ENCODE peak calls at places on chromosomes 12 and 14, in six cellular contexts. E is foreskin fibroblast; T is type B pancreatic cell; C is HCT116; M is PC-3; I is CD4-positive, alpha-beta T cell. A is an unnamed sample.

GRCh38 chr12:49821375-49822287 is 6.6 kb downstream of the NCKAP5L start:
- DNase-seq in E (no peak), T (no peak), C (no peak), M (no peak), I (no peak), A (no peak)

GRCh38 chr14:89422181-89422951 is 5.3 kb upstream of the FOXN3 start:
- DNase-seq in E (no peak), T (no peak), C (no peak), M (peak), I (no peak), A (no peak)

GRCh38 chr12:92503977-92504966 is 198.5 kb upstream of the PLEKHG7 start:
- DNase-seq in E (no peak), T (no peak), C (no peak), M (no peak), I (no peak), A (no peak)

GRCh38 chr12:56763753-56764657 is 881 bp downstream of the HSD17B6 start:
- DNase-seq in E (peak), T (no peak), C (no peak), M (peak), I (no peak), A (no peak)

GRCh38 chr12:32400114-32400672 is 835 bp downstream of the FGD4 start:
- DNase-seq in E (no peak), T (no peak), C (peak), M (peak), I (no peak), A (no peak)

GRCh38 chr14:90061849-90062794 is at the start of gene KCNK13:
- DNase-seq in E (peak), T (no peak), C (no peak), M (peak), I (no peak), A (peak)

GRCh38 chr12:1161197-1161596 is 170.2 kb downstream of the ERC1 start:
- DNase-seq in E (no peak), T (no peak), C (no peak), M (no peak), I (no peak), A (no peak)

GRCh38 chr12:20212036-20212435 is 156.3 kb upstream of the PDE3A start:
- DNase-seq in E (no peak), T (no peak), C (no peak), M (no peak), I (no peak), A (no peak)

GRCh38 chr14:52031781-52032180 is 37.1 kb downstream of the NID2 start:
- DNase-seq in E (peak), T (no peak), C (no peak), M (no peak), I (no peak), A (no peak)

GRCh38 chr12:59873136-59873535 is 277.3 kb downstream of the SLC16A7 start:
- DNase-seq in E (no peak), T (no peak), C (no peak), M (no peak), I (no peak), A (no peak)

GRCh38 chr12:81147286-81147919 is 69.5 kb downstream of the ACSS3 start:
- DNase-seq in E (no peak), T (no peak), C (no peak), M (no peak), I (no peak), A (no peak)

GRCh38 chr12:80015660-80016059 is 80.8 kb upstream of the PPP1R12A start:
- DNase-seq in E (no peak), T (no peak), C (no peak), M (no peak), I (no peak), A (no peak)

GRCh38 chr12:24931666-24932405 is 17.1 kb downstream of the BCAT1 start:
- DNase-seq in E (no peak), T (no peak), C (no peak), M (no peak), I (no peak), A (no peak)

GRCh38 chr12:49885118-49885517 is 18.6 kb downstream of the FAIM2 start:
- DNase-seq in E (no peak), T (no peak), C (no peak), M (no peak), I (no peak), A (no peak)

GRCh38 chr12:7021956-7022355 is 3.7 kb upstream of the LPCAT3 start:
- DNase-seq in E (no peak), T (no peak), C (no peak), M (no peak), I (no peak), A (no peak)

GRCh38 chr12:12705833-12706520 is 10.0 kb upstream of the GPR19 start:
- DNase-seq in E (no peak), T (no peak), C (no peak), M (no peak), I (peak), A (no peak)

GRCh38 chr12:119693006-119693405 is 25.1 kb downstream of the PRKAB1 start:
- DNase-seq in E (peak), T (no peak), C (no peak), M (peak), I (no peak), A (no peak)

GRCh38 chr12:1670244-1670814 is 20.5 kb upstream of the ADIPOR2 start:
- DNase-seq in E (no peak), T (no peak), C (no peak), M (no peak), I (no peak), A (no peak)

GRCh38 chr14:76007852-76008251 is 22.3 kb downstream of the IFT43 start:
- DNase-seq in E (peak), T (no peak), C (no peak), M (peak), I (no peak), A (no peak)

DNA sequence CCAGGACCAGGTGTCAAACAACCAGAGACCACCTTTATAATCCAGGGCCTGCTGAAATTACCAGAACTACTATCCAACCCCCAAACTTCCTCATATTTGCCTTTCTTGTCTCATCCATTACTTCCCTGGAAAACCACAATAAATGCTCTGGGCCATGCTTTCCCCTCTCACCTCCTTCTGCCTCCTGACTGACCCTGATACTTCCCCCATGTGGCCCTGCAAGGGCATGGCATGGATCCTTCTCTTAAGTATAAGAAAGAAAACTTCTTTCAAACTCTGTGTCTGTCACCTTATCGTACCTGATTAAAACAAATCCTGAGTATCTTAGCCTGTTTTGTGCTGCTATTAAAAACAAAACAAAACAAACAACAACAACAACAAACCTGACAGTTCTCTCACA is 44.7 kb upstream of the CRACR2A start:
- DNase-seq in E (no peak), T (no peak), C (no peak), M (peak), I (no peak), A (no peak)
- TF ChIP-seq CTCF in E (no peak), T (peak), C (no peak), M (peak), I (no peak), A (no peak)

GRCh38 chr14:91417983-91418386 is 365 bp upstream of the CCDC88C start:
- DNase-seq in E (no peak), T (no peak), C (peak), M (peak), I (peak), A (no peak)
- TF ChIP-seq CTCF in E (no peak), T (no peak), C (no peak), M (no peak), I (no peak), A (no peak)

DNA sequence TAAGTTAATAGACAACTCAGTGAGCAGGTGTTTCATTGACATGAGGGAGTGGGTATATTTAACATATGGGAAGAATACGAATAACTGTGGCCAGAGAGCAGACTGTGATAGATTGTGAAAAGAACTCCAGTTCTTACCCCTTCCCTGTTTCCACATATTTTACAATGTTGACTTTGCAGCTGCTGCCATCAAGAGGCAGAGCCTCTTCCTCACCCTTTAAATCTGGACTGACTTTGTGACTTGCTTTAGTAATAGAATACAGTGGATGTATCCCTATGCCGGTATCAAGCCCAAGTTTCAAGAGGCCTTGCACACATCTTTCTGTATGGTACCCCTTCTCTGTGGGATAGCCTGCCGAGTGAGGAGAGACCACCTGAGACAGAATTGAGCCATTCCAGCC is 356.7 kb downstream of the ETNK1 start:
- DNase-seq in E (peak), T (no peak), C (no peak), M (no peak), I (no peak), A (no peak)
- TF ChIP-seq CTCF in E (no peak), T (no peak), C (no peak), M (no peak), I (no peak), A (peak)

DNA sequence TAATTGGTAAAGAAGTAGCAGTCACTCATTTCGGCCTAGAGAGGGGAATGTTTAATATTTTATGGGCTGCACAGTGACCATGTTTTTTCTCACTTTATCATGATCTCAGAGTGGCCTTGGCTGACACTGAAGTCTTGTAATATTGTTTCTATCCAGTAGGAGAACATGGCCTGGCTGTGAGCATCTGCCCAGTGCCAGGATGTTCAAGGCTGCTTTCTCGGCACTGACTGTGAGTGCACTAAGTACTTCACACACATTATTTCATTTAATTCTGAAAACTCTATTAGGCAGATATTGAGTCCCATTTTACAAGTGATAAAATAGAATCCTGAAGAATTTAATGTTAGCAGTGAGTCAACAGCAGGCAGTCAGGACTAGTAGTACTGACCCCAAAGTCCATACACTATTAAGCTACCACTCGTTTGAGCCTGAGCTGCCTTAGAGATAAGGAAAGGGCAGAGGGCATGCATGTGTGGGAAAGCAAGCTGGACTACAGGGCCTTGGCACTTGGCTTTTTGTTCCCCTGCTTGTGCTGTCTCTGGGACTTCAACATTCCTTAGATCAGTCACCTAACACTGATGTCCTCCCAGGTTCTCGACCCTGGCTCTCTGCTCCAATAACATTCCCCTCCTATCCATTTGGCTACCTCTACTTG is 42.2 kb upstream of the APPL2 start:
- DNase-seq in E (peak), T (no peak), C (no peak), M (peak), I (no peak), A (no peak)
- TF ChIP-seq CTCF in E (peak), T (peak), C (no peak), M (peak), I (no peak), A (no peak)

DNA sequence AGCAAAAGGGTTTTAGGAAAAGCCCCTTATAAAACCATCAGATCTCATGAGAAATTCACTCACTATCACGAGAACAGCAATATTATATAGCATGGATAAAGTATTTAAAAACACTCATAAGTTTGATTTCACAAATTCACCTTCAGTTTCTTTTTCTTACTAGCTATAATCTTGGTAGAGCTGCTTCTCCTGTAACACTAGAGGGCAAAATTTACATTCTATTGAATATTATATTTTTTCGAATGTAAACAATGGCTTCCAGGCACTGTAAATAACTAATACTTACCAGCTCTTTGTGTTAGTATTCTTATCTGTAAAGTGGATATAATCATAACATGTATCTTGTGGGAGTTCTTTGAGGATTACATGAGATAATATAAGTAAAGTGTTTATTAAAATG is 259.6 kb downstream of the CCER1 start:
- DNase-seq in E (no peak), T (no peak), C (no peak), M (peak), I (no peak), A (no peak)
- TF ChIP-seq CTCF in E (peak), T (no peak), C (peak), M (peak), I (no peak), A (no peak)